ENCODE peak calls at places on chromosomes 13 and 19, in ten cellular contexts. One of them, this sample, is unnamed.

GRCh38 chr13:108609353-108609752 is 20.1 kb upstream of the MYO16 start:
- DNase-seq in psoas muscle: no peak
- DNase-seq in cardiac muscle cell: peak
- DNase-seq in lower lobe of right lung: no peak
- DNase-seq in Panc1: no peak
- DNase-seq in spleen: no peak
- DNase-seq in uterus: no peak
- DNase-seq in GM23338: peak
- DNase-seq in SK-N-SH: peak
- DNase-seq in ovary: no peak
- DNase-seq in this sample: no peak

GRCh38 chr19:49080392-49080791 is 4.9 kb upstream of the SNRNP70 start:
- DNase-seq in psoas muscle: no peak
- DNase-seq in GM23338: no peak
- DNase-seq in spleen: no peak
- DNase-seq in uterus: no peak
- DNase-seq in cardiac muscle cell: no peak
- DNase-seq in lower lobe of right lung: no peak
- DNase-seq in SK-N-SH: no peak
- DNase-seq in Panc1: no peak
- DNase-seq in ovary: no peak
- DNase-seq in this sample: no peak

GRCh38 chr13:79775830-79776229 is 294.9 kb downstream of the NDFIP2 start:
- DNase-seq in uterus: no peak
- DNase-seq in spleen: no peak
- DNase-seq in cardiac muscle cell: peak
- DNase-seq in GM23338: peak
- DNase-seq in psoas muscle: no peak
- DNase-seq in lower lobe of right lung: no peak
- DNase-seq in Panc1: peak
- DNase-seq in SK-N-SH: no peak
- DNase-seq in ovary: no peak
- DNase-seq in this sample: no peak

GRCh38 chr19:6947745-6948144 is 60.4 kb downstream of the ADGRE1 start:
- DNase-seq in SK-N-SH: no peak
- DNase-seq in Panc1: no peak
- DNase-seq in GM23338: no peak
- DNase-seq in uterus: no peak
- DNase-seq in lower lobe of right lung: no peak
- DNase-seq in spleen: no peak
- DNase-seq in cardiac muscle cell: no peak
- DNase-seq in psoas muscle: no peak
- DNase-seq in ovary: no peak
- DNase-seq in this sample: no peak

GRCh38 chr13:34671136-34671535 is 270.9 kb upstream of the NBEA start:
- DNase-seq in ovary: no peak
- DNase-seq in GM23338: no peak
- DNase-seq in SK-N-SH: no peak
- DNase-seq in lower lobe of right lung: no peak
- DNase-seq in Panc1: no peak
- DNase-seq in spleen: no peak
- DNase-seq in uterus: no peak
- DNase-seq in cardiac muscle cell: no peak
- DNase-seq in psoas muscle: peak
- DNase-seq in this sample: peak

GRCh38 chr19:9644472-9644871 is 23.4 kb upstream of the ZNF561 start:
- DNase-seq in uterus: no peak
- DNase-seq in ovary: no peak
- DNase-seq in cardiac muscle cell: no peak
- DNase-seq in spleen: no peak
- DNase-seq in Panc1: no peak
- DNase-seq in SK-N-SH: no peak
- DNase-seq in psoas muscle: no peak
- DNase-seq in GM23338: no peak
- DNase-seq in lower lobe of right lung: no peak
- DNase-seq in this sample: no peak

GRCh38 chr13:104006625-104007061 is 940.4 kb upstream of the SLC10A2 start:
- DNase-seq in cardiac muscle cell: peak
- DNase-seq in ovary: no peak
- DNase-seq in Panc1: no peak
- DNase-seq in uterus: no peak
- DNase-seq in SK-N-SH: peak
- DNase-seq in lower lobe of right lung: no peak
- DNase-seq in spleen: no peak
- DNase-seq in GM23338: no peak
- DNase-seq in psoas muscle: no peak
- DNase-seq in this sample: no peak

GRCh38 chr13:27481766-27482165 is 31.4 kb upstream of the MTIF3 start:
- DNase-seq in lower lobe of right lung: peak
- DNase-seq in uterus: peak
- DNase-seq in psoas muscle: no peak
- DNase-seq in Panc1: no peak
- DNase-seq in spleen: peak
- DNase-seq in ovary: no peak
- DNase-seq in cardiac muscle cell: peak
- DNase-seq in GM23338: peak
- DNase-seq in SK-N-SH: peak
- DNase-seq in this sample: peak

GRCh38 chr13:81133066-81133465 is 792.1 kb upstream of the SPRY2 start:
- DNase-seq in cardiac muscle cell: no peak
- DNase-seq in uterus: no peak
- DNase-seq in Panc1: no peak
- DNase-seq in SK-N-SH: no peak
- DNase-seq in spleen: no peak
- DNase-seq in psoas muscle: no peak
- DNase-seq in ovary: no peak
- DNase-seq in GM23338: no peak
- DNase-seq in lower lobe of right lung: no peak
- DNase-seq in this sample: no peak

GRCh38 chr13:39787086-39787487 is 131.6 kb downstream of the COG6 start:
- DNase-seq in GM23338: no peak
- DNase-seq in lower lobe of right lung: no peak
- DNase-seq in cardiac muscle cell: no peak
- DNase-seq in psoas muscle: no peak
- DNase-seq in ovary: no peak
- DNase-seq in spleen: no peak
- DNase-seq in uterus: no peak
- DNase-seq in Panc1: no peak
- DNase-seq in SK-N-SH: no peak
- DNase-seq in this sample: no peak

GRCh38 chr13:21106089-21106488 is 44.7 kb upstream of the LATS2 start:
- DNase-seq in ovary: no peak
- DNase-seq in Panc1: no peak
- DNase-seq in cardiac muscle cell: no peak
- DNase-seq in GM23338: no peak
- DNase-seq in SK-N-SH: no peak
- DNase-seq in lower lobe of right lung: no peak
- DNase-seq in spleen: no peak
- DNase-seq in psoas muscle: no peak
- DNase-seq in uterus: no peak
- DNase-seq in this sample: no peak

GRCh38 chr13:105846923-105847322 is 688.5 kb downstream of the EFNB2 start:
- DNase-seq in ovary: no peak
- DNase-seq in Panc1: no peak
- DNase-seq in GM23338: no peak
- DNase-seq in SK-N-SH: no peak
- DNase-seq in spleen: no peak
- DNase-seq in psoas muscle: no peak
- DNase-seq in cardiac muscle cell: no peak
- DNase-seq in uterus: no peak
- DNase-seq in lower lobe of right lung: no peak
- DNase-seq in this sample: no peak

GRCh38 chr13:39916330-39916729 is 260.9 kb downstream of the COG6 start:
- DNase-seq in GM23338: no peak
- DNase-seq in cardiac muscle cell: no peak
- DNase-seq in spleen: no peak
- DNase-seq in lower lobe of right lung: no peak
- DNase-seq in ovary: no peak
- DNase-seq in uterus: no peak
- DNase-seq in Panc1: no peak
- DNase-seq in psoas muscle: no peak
- DNase-seq in SK-N-SH: no peak
- DNase-seq in this sample: no peak

GRCh38 chr19:12325690-12326089 is 7.7 kb downstream of the ZNF563 start:
- DNase-seq in spleen: no peak
- DNase-seq in psoas muscle: no peak
- DNase-seq in GM23338: no peak
- DNase-seq in Panc1: no peak
- DNase-seq in cardiac muscle cell: no peak
- DNase-seq in SK-N-SH: no peak
- DNase-seq in ovary: no peak
- DNase-seq in uterus: no peak
- DNase-seq in lower lobe of right lung: no peak
- DNase-seq in this sample: no peak

DNA sequence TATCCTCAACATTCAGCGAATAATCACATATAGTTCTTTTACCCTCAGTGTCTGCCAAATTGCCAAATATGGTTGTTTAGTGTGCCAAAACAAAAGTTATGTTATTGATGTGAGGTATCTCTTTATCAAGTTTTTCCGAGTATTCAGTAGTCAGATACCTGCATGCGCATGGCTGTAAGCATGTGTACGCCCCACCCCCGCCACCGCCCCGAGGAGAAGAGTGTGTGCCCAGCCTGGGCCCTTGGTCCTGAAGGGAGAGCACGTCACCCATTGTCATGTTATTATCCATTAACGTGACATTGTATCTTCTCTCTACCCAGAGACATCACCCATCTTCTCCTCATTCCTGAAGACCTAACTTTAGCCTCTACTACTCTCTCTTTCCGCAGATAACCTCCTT is 147.0 kb downstream of the SHISA2 start:
- DNase-seq in psoas muscle: no peak
- DNase-seq in cardiac muscle cell: no peak
- DNase-seq in uterus: no peak
- DNase-seq in ovary: no peak
- DNase-seq in SK-N-SH: no peak
- DNase-seq in Panc1: no peak
- DNase-seq in lower lobe of right lung: no peak
- DNase-seq in GM23338: no peak
- DNase-seq in spleen: no peak
- DNase-seq in this sample: no peak
- H3K27ac ChIP-seq in psoas muscle: no peak
- H3K27ac ChIP-seq in cardiac muscle cell: no peak
- H3K27ac ChIP-seq in uterus: no peak
- H3K27ac ChIP-seq in ovary: no peak
- H3K27ac ChIP-seq in SK-N-SH: no peak
- H3K27ac ChIP-seq in Panc1: no peak
- H3K27ac ChIP-seq in lower lobe of right lung: no peak
- H3K27ac ChIP-seq in GM23338: no peak
- H3K27ac ChIP-seq in spleen: no peak
- H3K27ac ChIP-seq in this sample: no peak

DNA sequence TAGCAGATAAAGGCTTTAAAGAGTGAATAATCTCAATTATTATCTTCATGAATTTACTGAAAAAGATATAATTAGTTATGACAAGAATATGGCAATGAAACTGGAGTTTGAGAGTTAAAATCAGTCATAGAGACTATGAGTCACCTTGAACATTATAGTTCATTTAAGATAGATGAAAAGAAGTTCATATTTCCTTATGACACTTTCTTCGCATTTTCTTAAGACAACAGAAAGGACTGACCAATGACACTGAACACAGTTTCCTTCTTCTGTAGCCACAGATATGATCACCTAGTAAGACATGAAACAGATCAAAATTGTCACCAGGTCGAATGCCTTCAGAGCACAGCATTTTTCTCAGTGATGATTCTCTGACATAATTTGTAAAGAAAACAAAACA is 202.1 kb downstream of the KLF12 start:
- DNase-seq in spleen: no peak
- DNase-seq in cardiac muscle cell: no peak
- DNase-seq in uterus: no peak
- DNase-seq in GM23338: no peak
- DNase-seq in psoas muscle: no peak
- DNase-seq in SK-N-SH: no peak
- DNase-seq in Panc1: no peak
- DNase-seq in lower lobe of right lung: no peak
- DNase-seq in ovary: no peak
- DNase-seq in this sample: no peak
- H3K27ac ChIP-seq in spleen: no peak
- H3K27ac ChIP-seq in cardiac muscle cell: no peak
- H3K27ac ChIP-seq in uterus: no peak
- H3K27ac ChIP-seq in GM23338: no peak
- H3K27ac ChIP-seq in psoas muscle: no peak
- H3K27ac ChIP-seq in SK-N-SH: peak
- H3K27ac ChIP-seq in Panc1: no peak
- H3K27ac ChIP-seq in lower lobe of right lung: no peak
- H3K27ac ChIP-seq in ovary: no peak
- H3K27ac ChIP-seq in this sample: no peak

GRCh38 chr19:40411125-40411842 is 1.9 kb downstream of the PRX start:
- DNase-seq in Panc1: no peak
- DNase-seq in cardiac muscle cell: no peak
- DNase-seq in GM23338: no peak
- DNase-seq in SK-N-SH: peak
- DNase-seq in psoas muscle: peak
- DNase-seq in spleen: no peak
- DNase-seq in ovary: no peak
- DNase-seq in uterus: no peak
- DNase-seq in lower lobe of right lung: no peak
- DNase-seq in this sample: no peak
- H3K27ac ChIP-seq in Panc1: no peak
- H3K27ac ChIP-seq in cardiac muscle cell: peak
- H3K27ac ChIP-seq in GM23338: no peak
- H3K27ac ChIP-seq in SK-N-SH: no peak
- H3K27ac ChIP-seq in psoas muscle: peak
- H3K27ac ChIP-seq in spleen: peak
- H3K27ac ChIP-seq in ovary: no peak
- H3K27ac ChIP-seq in uterus: peak
- H3K27ac ChIP-seq in lower lobe of right lung: peak
- H3K27ac ChIP-seq in this sample: no peak

DNA sequence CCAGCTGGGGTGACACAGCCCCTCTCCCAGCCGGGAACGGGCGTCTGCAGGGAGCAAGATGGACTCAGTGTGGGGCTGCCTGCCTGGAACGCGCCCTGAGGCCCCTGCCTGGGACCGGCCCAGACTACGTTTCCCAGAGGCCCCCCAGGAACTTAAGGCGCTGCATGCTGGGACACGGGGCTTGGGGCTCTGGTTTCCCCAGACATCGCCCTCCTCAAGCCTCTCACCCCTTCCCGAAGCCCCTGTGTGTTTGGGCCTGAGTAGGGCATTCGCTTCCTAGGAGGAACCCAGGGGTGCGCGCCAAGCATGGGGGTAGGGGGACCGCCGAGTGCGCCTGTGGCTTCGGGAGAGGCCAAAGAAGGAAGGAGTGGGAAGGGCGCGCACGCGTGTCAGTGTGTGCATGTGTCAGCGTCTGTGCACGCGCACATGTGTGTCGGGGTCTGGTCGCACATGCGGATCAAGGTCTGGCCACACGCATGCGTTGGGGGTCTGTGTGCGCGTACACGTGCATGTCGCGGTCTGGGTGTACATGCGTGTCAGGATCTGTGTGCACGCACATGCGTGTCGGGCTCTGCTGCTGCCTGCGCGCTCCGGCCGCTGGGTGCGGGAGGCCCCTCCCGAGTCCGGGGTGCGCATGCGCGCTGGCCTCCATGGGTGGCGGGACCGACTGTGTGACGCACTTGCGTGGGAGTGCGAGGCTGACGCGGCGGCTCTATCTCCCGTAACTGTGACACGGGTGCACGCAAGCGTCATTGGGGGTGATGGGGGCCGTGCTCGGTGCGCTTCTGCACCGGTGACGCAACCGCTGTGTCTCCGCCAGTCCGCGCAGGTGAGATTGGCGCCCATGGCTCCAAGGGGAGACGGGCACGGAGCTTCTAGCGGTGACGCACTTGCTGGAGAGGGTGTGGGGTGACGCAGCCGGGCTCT is 16.2 kb downstream of the ZNF331 start:
- DNase-seq in cardiac muscle cell: peak
- DNase-seq in Panc1: peak
- DNase-seq in spleen: peak
- DNase-seq in GM23338: peak
- DNase-seq in ovary: peak
- DNase-seq in SK-N-SH: peak
- DNase-seq in uterus: peak
- DNase-seq in psoas muscle: peak
- DNase-seq in lower lobe of right lung: peak
- DNase-seq in this sample: peak
- H3K27ac ChIP-seq in cardiac muscle cell: no peak
- H3K27ac ChIP-seq in Panc1: peak
- H3K27ac ChIP-seq in spleen: peak
- H3K27ac ChIP-seq in GM23338: peak
- H3K27ac ChIP-seq in ovary: peak
- H3K27ac ChIP-seq in SK-N-SH: no peak
- H3K27ac ChIP-seq in uterus: peak
- H3K27ac ChIP-seq in psoas muscle: peak
- H3K27ac ChIP-seq in lower lobe of right lung: peak
- H3K27ac ChIP-seq in this sample: peak

This sample was measured in substantia nigra.